ENCODE peak calls at places on chromosome 17, in seven cellular contexts. C, I, F, A, E, O and R are unnamed samples.

GRCh38 chr17:49565948-49566491 is 9.7 kb upstream of the NXPH3 start:
- DNase-seq in C (no peak), I (no peak), F (no peak), A (no peak), E (peak; percentile 72), O (no peak), R (no peak)

GRCh38 chr17:45371414-45372324 is 54.8 kb upstream of the MAP3K14 start:
- DNase-seq in C (peak; percentile 24), I (peak; percentile 97), F (peak; percentile 96), A (peak; percentile 98), E (peak; percentile 85), O (no peak), R (no peak)

GRCh38 chr17:21453144-21453982 is 77.2 kb downstream of the KCNJ12 start:
- DNase-seq in C (no peak), I (no peak), F (no peak), A (no peak), E (no peak), O (no peak), R (no peak)

GRCh38 chr17:60335289-60335688 is 56.6 kb downstream of the USP32 start:
- DNase-seq in C (no peak), I (peak; percentile 44), F (no peak), A (no peak), E (no peak), O (no peak), R (no peak)

GRCh38 chr17:57949649-57950048 is 5.6 kb downstream of the CUEDC1 start:
- DNase-seq in C (no peak), I (peak; percentile 63), F (no peak), A (peak; percentile 29), E (no peak), O (no peak), R (no peak)

GRCh38 chr17:16938496-16939270 is 33.2 kb downstream of the TNFRSF13B start:
- DNase-seq in C (no peak), I (no peak), F (no peak), A (no peak), E (no peak), O (no peak), R (no peak)

GRCh38 chr17:45224671-45225050 is 3.0 kb downstream of the FMNL1 start:
- DNase-seq in C (peak; percentile 32), I (no peak), F (no peak), A (no peak), E (no peak), O (no peak), R (no peak)

GRCh38 chr17:251531-251930 is 70.1 kb upstream of the DOC2B start:
- DNase-seq in C (no peak), I (no peak), F (no peak), A (no peak), E (no peak), O (no peak), R (no peak)

GRCh38 chr17:7916383-7916677 is 241 bp upstream of the RNF227 start:
- DNase-seq in C (no peak), I (no peak), F (no peak), A (no peak), E (no peak), O (no peak), R (no peak)

GRCh38 chr17:48195910-48196309 is 88.3 kb downstream of the SNX11 start:
- DNase-seq in C (no peak), I (no peak), F (no peak), A (no peak), E (no peak), O (no peak), R (no peak)

GRCh38 chr17:79621151-79621940 is 10.5 kb upstream of the RBFOX3 start:
- DNase-seq in C (no peak), I (no peak), F (no peak), A (no peak), E (no peak), O (no peak), R (no peak)

GRCh38 chr17:78378225-78379133 is at the start of gene PGS1:
- DNase-seq in C (peak; percentile 83), I (peak; percentile 66), F (peak; percentile 67), A (peak; percentile 73), E (peak; percentile 79), O (peak; percentile 86), R (peak; percentile 60)

GRCh38 chr17:14261406-14261805 is 24.7 kb upstream of the CDRT15 start:
- DNase-seq in C (no peak), I (no peak), F (no peak), A (no peak), E (no peak), O (no peak), R (no peak)

GRCh38 chr17:71869833-71870545 is 250.8 kb upstream of the SOX9 start:
- DNase-seq in C (no peak), I (no peak), F (no peak), A (no peak), E (no peak), O (no peak), R (no peak)

GRCh38 chr17:82436601-82437324 is 13.8 kb downstream of the CYBC1 start:
- DNase-seq in C (no peak), I (no peak), F (no peak), A (no peak), E (no peak), O (no peak), R (no peak)

GRCh38 chr17:2867441-2868424 is 71.5 kb downstream of the RAP1GAP2 start:
- DNase-seq in C (no peak), I (peak; percentile 71), F (peak; percentile 93), A (peak; percentile 62), E (no peak), O (no peak), R (no peak)

GRCh38 chr17:56447166-56447565 is 146.3 kb upstream of the NOG start:
- DNase-seq in C (no peak), I (peak; percentile 37), F (no peak), A (no peak), E (no peak), O (no peak), R (no peak)

GRCh38 chr17:70446446-70446845 is 277.1 kb downstream of the KCNJ2 start:
- DNase-seq in C (no peak), I (no peak), F (no peak), A (no peak), E (no peak), O (no peak), R (no peak)

GRCh38 chr17:1351967-1352366 is 48.1 kb downstream of the YWHAE start:
- DNase-seq in C (no peak), I (no peak), F (no peak), A (no peak), E (no peak), O (no peak), R (no peak)

GRCh38 chr17:40038882-40039513 is 15.2 kb downstream of the MED24 start:
- DNase-seq in C (no peak), I (peak; percentile 78), F (peak; percentile 87), A (peak; percentile 86), E (peak; percentile 79), O (no peak), R (no peak)

GRCh38 chr17:56624947-56625346 is 31.4 kb downstream of the NOG start:
- DNase-seq in C (no peak), I (no peak), F (no peak), A (no peak), E (no peak), O (no peak), R (no peak)

GRCh38 chr17:57665696-57666095 is 79.4 kb downstream of the CCDC182 start:
- DNase-seq in C (no peak), I (no peak), F (no peak), A (no peak), E (no peak), O (no peak), R (no peak)